ENCODE peak calls at places on chromosome 19, in five cellular contexts. O is mesenchymal stem cell, W is IMR-90, M is H9, I is H1. A is an unnamed sample.

GRCh38 chr19:47228937-47229673 is 1.9 kb downstream of the BBC3 start:
- DNase-seq in O (peak; percentile 79), W (peak; percentile 61), M (no peak), I (no peak), A (peak; percentile 43)

GRCh38 chr19:58356971-58357797 is 3.9 kb upstream of the A1BG start:
- DNase-seq in O (no peak), W (no peak), M (peak; percentile 45), I (no peak), A (no peak)

GRCh38 chr19:29623726-29624488 is 17.8 kb downstream of the POP4 start:
- DNase-seq in O (no peak), W (no peak), M (no peak), I (no peak), A (no peak)

GRCh38 chr19:48493718-48494515 is 17.7 kb downstream of the LMTK3 start:
- DNase-seq in O (no peak), W (no peak), M (no peak), I (no peak), A (no peak)

GRCh38 chr19:33374406-33374703 is 846 bp downstream of the CEBPG start:
- DNase-seq in O (peak; percentile 48), W (peak; percentile 27), M (no peak), I (no peak), A (peak; percentile 32)

GRCh38 chr19:4559569-4559968 is at the start of gene SEMA6B:
- DNase-seq in O (peak; percentile 29), W (no peak), M (no peak), I (no peak), A (no peak)

GRCh38 chr19:53659292-53659691 is 27.5 kb downstream of the DPRX start:
- DNase-seq in O (no peak), W (no peak), M (peak; percentile 78), I (peak; percentile 59), A (peak; percentile 93)

GRCh38 chr19:48836089-48837017 is at the start of gene HSD17B14:
- DNase-seq in O (peak; percentile 90), W (no peak), M (peak; percentile 95), I (peak; percentile 80), A (peak; percentile 88)

DNA sequence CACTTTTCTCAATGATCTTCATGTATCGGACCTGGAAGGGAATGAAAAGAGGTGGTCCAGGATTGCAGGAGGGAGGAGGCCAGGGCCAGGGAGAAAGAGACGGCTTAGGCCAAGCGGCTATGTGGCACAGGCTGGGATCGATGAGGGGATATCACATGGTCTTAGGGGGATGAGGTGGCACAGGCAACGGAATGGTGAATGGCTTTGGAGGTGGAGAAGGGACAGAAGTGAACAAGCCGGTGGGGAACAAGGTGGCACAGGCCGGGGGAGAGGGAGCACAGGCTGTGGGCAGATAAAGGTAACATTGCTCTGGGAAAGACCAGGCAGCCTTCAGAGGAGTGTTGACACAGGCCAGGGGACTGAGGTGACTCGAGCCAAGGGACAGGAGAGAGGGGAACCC is 5.7 kb upstream of the CDKN2D start:
- DNase-seq in O (no peak), W (no peak), M (no peak), I (no peak), A (no peak)
- H3K4me2 ChIP-seq in O (no peak overlapping the region), W (no peak overlapping the region), M (no peak overlapping the region), I (no peak overlapping the region), A (no peak overlapping the region)

DNA sequence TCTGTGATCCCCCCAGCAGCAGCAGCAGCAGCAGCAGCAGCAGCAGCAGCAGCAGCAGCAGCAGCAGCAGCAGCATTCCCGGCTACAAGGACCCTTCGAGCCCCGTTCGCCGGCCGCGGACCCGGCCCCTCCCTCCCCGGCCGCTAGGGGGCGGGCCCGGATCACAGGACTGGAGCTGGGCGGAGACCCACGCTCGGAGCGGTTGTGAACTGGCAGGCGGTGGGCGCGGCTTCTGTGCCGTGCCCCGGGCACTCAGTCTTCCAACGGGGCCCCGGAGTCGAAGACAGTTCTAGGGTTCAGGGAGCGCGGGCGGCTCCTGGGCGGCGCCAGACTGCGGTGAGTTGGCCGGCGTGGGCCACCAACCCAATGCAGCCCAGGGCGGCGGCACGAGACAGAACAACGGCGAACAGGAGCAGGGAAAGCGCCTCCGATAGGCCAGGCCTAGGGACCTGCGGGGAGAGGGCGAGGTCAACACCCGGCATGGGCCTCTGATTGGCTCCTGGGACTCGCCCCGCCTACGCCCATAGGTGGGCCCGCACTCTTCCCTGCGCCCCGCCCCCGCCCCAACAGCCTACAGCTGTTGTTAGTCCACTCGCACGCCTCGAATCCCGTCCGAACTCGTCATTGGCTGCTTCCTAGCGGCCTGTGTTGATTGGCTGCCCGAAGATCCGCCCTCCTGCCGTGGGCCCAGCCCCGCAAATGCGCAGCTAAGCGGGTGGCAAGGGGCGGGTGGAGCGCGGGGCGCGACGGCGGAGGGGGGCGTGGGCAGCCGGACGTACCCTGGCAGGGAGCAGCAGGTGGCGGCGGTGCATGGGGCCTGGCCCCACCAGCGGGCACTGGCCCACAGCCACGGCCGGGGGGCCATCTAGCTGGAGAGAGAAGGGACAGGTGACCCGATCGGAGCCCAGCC is 1.4 kb upstream of the SIX5 start:
- DNase-seq in O (peak; percentile 99), W (peak; percentile 97), M (peak; percentile 99), I (peak; percentile 96), A (peak; percentile 99)
- H2BK5ac ChIP-seq in O (no peak overlapping the region), W (peak overlapping the region; percentile 64), M (no peak overlapping the region), I (peak overlapping the region; percentile 75), A (no peak overlapping the region)

GRCh38 chr19:43751466-43752220 is 3.1 kb downstream of the SMG9 start:
- DNase-seq in O (peak; percentile 47), W (peak; percentile 74), M (no peak), I (no peak), A (no peak)
- H2BK120ac ChIP-seq in O (no peak overlapping the region), W (no peak overlapping the region), M (no peak overlapping the region), I (no peak overlapping the region), A (no peak overlapping the region)

GRCh38 chr19:6423499-6424189 is 967 bp downstream of the KHSRP start:
- DNase-seq in O (peak; percentile 83), W (peak; percentile 42), M (peak; percentile 75), I (peak; percentile 53), A (peak; percentile 91)

GRCh38 chr19:6418562-6418932 is 6.1 kb downstream of the KHSRP start:
- DNase-seq in O (no peak), W (no peak), M (no peak), I (no peak), A (no peak)

GRCh38 chr19:6424190-6424938 is at the start of gene KHSRP:
- DNase-seq in O (peak; percentile 9), W (no peak), M (no peak), I (peak; percentile 59), A (peak; percentile 22)

GRCh38 chr19:6417713-6418561 is 6.7 kb downstream of the KHSRP start:
- DNase-seq in O (peak; percentile 17), W (peak; percentile 5), M (no peak), I (peak; percentile 65), A (peak; percentile 31)

GRCh38 chr19:6421075-6422014 is 3.3 kb downstream of the KHSRP start:
- DNase-seq in O (no peak), W (no peak), M (no peak), I (no peak), A (no peak)
- H3K4me2 ChIP-seq in O (no peak overlapping the region), W (no peak overlapping the region), M (no peak overlapping the region), I (no peak overlapping the region), A (no peak overlapping the region)